ENCODE peak calls at places on chromosomes 5 and 9, in five cellular contexts. X, G, N, M and I are unnamed samples. For H3K4me1, the result is how much of the 10 kb centered on the place peaks cover.

GRCh38 chr5:127186657-127187056 is 103.9 kb upstream of the MEGF10 start:
- DNase-seq in N (no peak), G (no peak), X (no peak), M (no peak), I (no peak)

GRCh38 chr5:143629871-143630658 is 181.9 kb upstream of the HMHB1 start:
- DNase-seq in N (no peak), X (no peak), G (no peak), M (no peak), I (no peak)

GRCh38 chr5:38509185-38509584 is 47.3 kb downstream of the LIFR start:
- DNase-seq in M (no peak), G (no peak), N (no peak), X (no peak), I (no peak)

GRCh38 chr9:3880851-3881250 is 355.1 kb upstream of the RFX3 start:
- DNase-seq in M (no peak), G (no peak), X (no peak), N (no peak), I (no peak)

GRCh38 chr5:123709422-123709821 is 197.4 kb downstream of the CSNK1G3 start:
- DNase-seq in M (no peak), G (no peak), X (no peak), N (no peak), I (no peak)

GRCh38 chr5:111016801-111017200 is 54.7 kb upstream of the TSLP start:
- DNase-seq in M (no peak), X (no peak), G (no peak), N (no peak), I (no peak)

GRCh38 chr5:135996611-135997010 is 32.2 kb upstream of the TGFBI start:
- DNase-seq in M (no peak), X (no peak), N (no peak), G (no peak), I (no peak)

GRCh38 chr9:137454145-137454505 is 5.0 kb downstream of the NSMF start:
- DNase-seq in X (no peak), M (peak), N (no peak), G (no peak), I (peak)

GRCh38 chr9:134437417-134438203 is 111.4 kb downstream of the RXRA start:
- DNase-seq in G (no peak), M (peak), N (no peak), X (no peak), I (no peak)

GRCh38 chr9:3401556-3401955 is 124.2 kb downstream of the RFX3 start:
- DNase-seq in G (no peak), M (no peak), N (no peak), X (no peak), I (no peak)

GRCh38 chr5:151005975-151006576 is 14.3 kb upstream of the GPX3 start:
- DNase-seq in G (peak), X (peak), M (peak), N (peak), I (peak)

GRCh38 chr9:93231121-93231694 is 47.3 kb downstream of the WNK2 start:
- DNase-seq in N (peak), G (no peak), M (peak), X (no peak), I (no peak)

GRCh38 chr9:108569624-108570023 is 286.2 kb downstream of the ACTL7B start:
- DNase-seq in G (no peak), N (no peak), M (no peak), X (no peak), I (no peak)

GRCh38 chr5:170121321-170121720 is 15.6 kb downstream of the FOXI1 start:
- DNase-seq in X (no peak), N (no peak), M (no peak), G (no peak), I (peak)

GRCh38 chr9:73753171-73753570 is 601.5 kb downstream of the ANXA1 start:
- DNase-seq in M (no peak), X (no peak), N (no peak), G (no peak), I (no peak)

GRCh38 chr5:170813231-170813630 is 29.7 kb downstream of the GABRP start:
- DNase-seq in X (no peak), G (no peak), M (no peak), N (no peak), I (no peak)

GRCh38 chr5:125794922-125795321 is 628.3 kb upstream of the GRAMD2B start:
- DNase-seq in N (no peak), G (no peak), X (no peak), M (no peak), I (no peak)

GRCh38 chr9:93598647-93599241 is 22.4 kb downstream of the PHF2 start:
- DNase-seq in M (no peak), G (no peak), N (no peak), X (no peak), I (no peak)

GRCh38 chr5:178279723-178280438 is 47.3 kb upstream of the PHYKPL start:
- DNase-seq in G (peak), N (peak), M (peak), X (peak), I (peak)

GRCh38 chr5:154118832-154119442 is 71.6 kb upstream of the GALNT10 start:
- DNase-seq in X (no peak), N (no peak), G (no peak), M (no peak), I (no peak)

GRCh38 chr5:68544656-68545565 is 329.4 kb downstream of the PIK3R1 start:
- DNase-seq in M (no peak), X (peak), G (no peak), N (no peak), I (no peak)

GRCh38 chr5:106818552-106818951 is 852.2 kb downstream of the EFNA5 start:
- DNase-seq in X (no peak), N (no peak), G (no peak), M (no peak), I (no peak)

GRCh38 chr5:136435951-136436544 is 70.7 kb upstream of the TRPC7 start:
- DNase-seq in X (no peak), G (no peak), N (no peak), M (no peak), I (no peak)

GRCh38 chr5:113170707-113171106 is 194.1 kb downstream of the DCP2 start:
- DNase-seq in G (no peak), N (no peak), X (no peak), M (no peak), I (no peak)

GRCh38 chr9:93620041-93620506 is 43.7 kb downstream of the PHF2 start:
- DNase-seq in G (no peak), N (no peak), X (no peak), M (no peak), I (no peak)

GRCh38 chr9:15909297-15909696 is 356.5 kb downstream of the CCDC171 start:
- DNase-seq in X (no peak), M (no peak), G (no peak), N (no peak), I (no peak)

GRCh38 chr9:136721339-136722092 is 9.1 kb downstream of the DIPK1B start:
- DNase-seq in X (no peak), G (no peak), N (no peak), M (no peak), I (peak)

GRCh38 chr5:30436718-30437117 is 756.8 kb upstream of the CDH6 start:
- DNase-seq in G (no peak), X (no peak), N (no peak), M (no peak), I (no peak)

GRCh38 chr5:88884435-88884877 is 1.5 kb upstream of the MEF2C start:
- DNase-seq in G (no peak), X (no peak), M (no peak), N (no peak), I (no peak)

GRCh38 chr9:89718176-89718575 is 113.4 kb downstream of the GADD45G start:
- DNase-seq in X (no peak), N (no peak), M (no peak), G (no peak), I (no peak)

GRCh38 chr9:111179577-111179976 is 141.3 kb upstream of the LPAR1 start:
- DNase-seq in G (no peak), M (no peak), X (no peak), N (peak), I (peak)

GRCh38 chr9:33289501-33289900 is 815 bp upstream of the NFX1 start:
- DNase-seq in X (no peak), M (no peak), G (no peak), N (peak), I (peak)

GRCh38 chr5:124263680-124264491 is 482.6 kb downstream of the ZNF608 start:
- DNase-seq in M (peak), X (no peak), N (no peak), G (no peak), I (no peak)

GRCh38 chr5:122182491-122182921 is 53.2 kb downstream of the ZNF474 start:
- DNase-seq in N (no peak), M (peak), G (no peak), X (peak), I (peak)

GRCh38 chr5:122180863-122181519 is 51.6 kb downstream of the ZNF474 start:
- DNase-seq in G (no peak), X (no peak), N (no peak), M (no peak), I (no peak)

GRCh38 chr5:122183098-122183794 is 53.9 kb downstream of the ZNF474 start:
- DNase-seq in G (no peak), M (peak), N (peak), X (peak), I (peak)

GRCh38 chr5:122177162-122177561 is 47.8 kb downstream of the ZNF474 start:
- DNase-seq in M (no peak), X (no peak), N (no peak), G (no peak), I (no peak)

DNA sequence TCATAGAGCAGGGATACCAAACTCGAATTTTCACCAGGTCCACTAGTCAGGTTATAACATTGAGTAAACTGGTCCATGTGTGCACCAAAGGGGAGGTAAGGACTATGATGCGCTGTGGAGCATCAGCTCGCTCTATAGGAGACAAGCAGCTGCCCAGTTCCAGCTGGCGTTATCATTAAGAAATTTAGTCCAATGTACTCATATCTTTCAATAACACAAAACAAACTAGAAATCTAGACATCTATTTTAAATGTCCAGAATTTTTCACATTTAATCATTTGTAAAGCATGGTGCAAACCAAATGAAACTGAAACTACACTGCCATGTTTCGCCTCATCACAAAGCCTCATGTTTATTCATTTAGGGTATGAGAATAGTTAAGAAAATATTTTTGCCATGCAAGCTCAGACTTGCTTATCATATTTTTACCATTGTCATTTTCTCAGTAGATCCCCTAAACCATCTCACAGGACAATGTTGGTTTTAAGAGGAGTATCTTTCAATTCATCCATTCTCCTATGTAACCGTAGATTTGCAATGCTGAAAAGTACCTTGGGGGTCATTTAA is 50.9 kb downstream of the ZNF474 start:
- DNase-seq in M (no peak), X (no peak), G (no peak), N (no peak), I (no peak)
- H3K4me1 ChIP-seq in M (under half), X (under half), G (under half), N (under half), I (under half)

GRCh38 chr5:142235050-142235797 is 89.6 kb downstream of the SPRY4 start:
- DNase-seq in X (no peak), N (no peak), G (no peak), M (no peak), I (no peak)
- H3K27ac ChIP-seq in X (no peak), N (no peak), G (no peak), M (no peak), I (no peak)

GRCh38 chr9:37486616-37487544 is 1.1 kb downstream of the POLR1E start:
- DNase-seq in N (peak), M (no peak), G (no peak), X (peak), I (peak)
- TF ChIP-seq POLR2A in N (no peak), M (no peak), G (no peak), X (no peak), I (peak)

DNA sequence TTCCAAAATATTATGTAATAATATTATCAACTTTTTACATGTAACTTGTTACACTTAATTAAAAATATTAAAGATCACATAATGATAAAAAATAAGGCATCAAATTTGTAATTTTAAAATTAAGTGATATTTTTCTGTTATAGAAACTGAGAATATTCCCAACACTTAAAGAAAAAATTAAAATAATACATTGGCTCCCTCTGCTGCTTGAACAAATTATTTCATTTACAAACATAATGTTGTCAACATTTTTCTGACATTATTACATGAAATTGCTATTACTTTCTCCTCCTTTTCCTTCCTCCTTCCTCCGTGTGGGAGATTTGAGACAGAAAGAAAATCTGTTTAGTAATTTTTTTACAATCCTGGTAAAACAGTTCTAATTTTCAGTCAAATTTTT is 42.3 kb downstream of the RNF180 start:
- DNase-seq in N (no peak), X (no peak), G (no peak), M (no peak), I (no peak)
- H3K4me1 ChIP-seq in N (under half), X (under half), G (under half), M (under half), I (under half)